ENCODE peak calls at places on chromosomes 12 and 14, in five cellular contexts. B is iris pigment epithelial cell; G is hippocampal formation; P is activated CD8-positive, alpha-beta memory T cell treated with anti-CD3 and anti-CD28 coated beads for 24 hours; L is frontal cortex. V is an unnamed sample.

GRCh38 chr12:93624595-93625294 is 52.3 kb downstream of the SOCS2 start:
- DNase-seq in P (no peak), G (no peak), B (peak), L (no peak), V (peak)

GRCh38 chr12:113325938-113326337 is 9.0 kb downstream of the SLC8B1 start:
- DNase-seq in B (peak), P (no peak), L (no peak), G (no peak), V (no peak)

GRCh38 chr12:53287741-53288216 is 7.6 kb upstream of the PFDN5 start:
- DNase-seq in G (peak), B (peak), L (peak), P (peak), V (peak)

GRCh38 chr12:102462803-102463499 is 17.4 kb downstream of the IGF1 start:
- DNase-seq in P (no peak), B (no peak), G (no peak), L (no peak), V (peak)

GRCh38 chr14:73774671-73775070 is 60.5 kb upstream of the PNMA1 start:
- DNase-seq in P (no peak), G (no peak), B (no peak), L (no peak), V (no peak)

GRCh38 chr12:95074766-95075165 is 1.3 kb upstream of the NR2C1 start:
- DNase-seq in B (no peak), L (no peak), P (no peak), G (no peak), V (peak)

GRCh38 chr14:22174412-22174811 is 414.6 kb downstream of the DAD1 start:
- DNase-seq in L (no peak), B (no peak), P (no peak), G (no peak), V (no peak)

GRCh38 chr12:56220611-56221232 is 1.0 kb downstream of the RNF41 start:
- DNase-seq in P (no peak), G (no peak), L (no peak), B (peak), V (peak)

GRCh38 chr12:48946206-48946605 is 11.1 kb downstream of the ARF3 start:
- DNase-seq in P (no peak), B (peak), G (no peak), L (no peak), V (no peak)

GRCh38 chr14:104687601-104688504 is 1.6 kb upstream of the INF2 start:
- DNase-seq in G (peak), L (no peak), P (no peak), B (peak), V (peak)

GRCh38 chr12:113040722-113041168 is 15.8 kb upstream of the DTX1 start:
- DNase-seq in G (no peak), L (no peak), P (no peak), B (peak), V (no peak)

GRCh38 chr12:43336962-43337555 is 214.9 kb downstream of the ADAMTS20 start:
- DNase-seq in B (peak), G (no peak), P (no peak), L (peak), V (peak)

GRCh38 chr14:104363891-104364760 is 215.4 kb upstream of the C14orf180 start:
- DNase-seq in L (no peak), B (no peak), G (no peak), P (no peak), V (no peak)

GRCh38 chr12:6049587-6049986 is 74.9 kb downstream of the VWF start:
- DNase-seq in B (no peak), P (no peak), G (no peak), L (no peak), V (no peak)

GRCh38 chr12:27937768-27938167 is 34.8 kb downstream of the PTHLH start:
- DNase-seq in L (no peak), P (no peak), B (peak), G (no peak), V (no peak)

GRCh38 chr12:110108309-110109036 is 15.7 kb upstream of the IFT81 start:
- DNase-seq in G (no peak), P (no peak), L (no peak), B (no peak), V (no peak)

GRCh38 chr14:100062602-100063001 is 2.6 kb upstream of the EVL start:
- DNase-seq in P (no peak), L (no peak), B (no peak), G (no peak), V (no peak)

GRCh38 chr14:79056879-79057278 is 886.7 kb downstream of the NRXN3 start:
- DNase-seq in L (no peak), P (no peak), B (peak), G (no peak), V (peak)

GRCh38 chr14:32073537-32074189 is 3.4 kb upstream of the ARHGAP5 start:
- DNase-seq in P (no peak), B (peak), L (peak), G (peak), V (peak)

GRCh38 chr14:23375527-23376251 is 1.2 kb upstream of the CMTM5 start:
- DNase-seq in P (no peak), B (no peak), L (no peak), G (no peak), V (no peak)

GRCh38 chr14:99784508-99784907 is 8.7 kb upstream of the EML1 start:
- DNase-seq in P (no peak), L (no peak), B (no peak), G (no peak), V (no peak)

GRCh38 chr12:25829192-25829591 is 129.3 kb upstream of the RASSF8 start:
- DNase-seq in P (no peak), B (peak), G (no peak), L (no peak), V (peak)

GRCh38 chr12:39427360-39427808 is 15.5 kb downstream of the KIF21A start:
- DNase-seq in L (no peak), G (no peak), B (peak), P (no peak), V (no peak)

GRCh38 chr12:54589964-54590363 is 1.5 kb upstream of the PPP1R1A start:
- DNase-seq in G (no peak), P (no peak), L (no peak), B (no peak), V (no peak)

GRCh38 chr14:59159169-59159568 is 29.3 kb upstream of the DAAM1 start:
- DNase-seq in B (peak), P (no peak), L (no peak), G (no peak), V (no peak)

GRCh38 chr12:98453070-98453469 is 62.3 kb upstream of the TMPO start:
- DNase-seq in L (no peak), B (no peak), G (no peak), P (peak), V (no peak)

GRCh38 chr12:18224745-18225144 is 36.6 kb upstream of the PIK3C2G start:
- DNase-seq in G (no peak), P (no peak), B (peak), L (no peak), V (peak)

GRCh38 chr12:57456145-57456700 is 1.1 kb downstream of the INHBE start:
- DNase-seq in G (no peak), B (peak), P (peak), L (no peak), V (peak)

V was measured in astrocyte of the hippocampus.